ENCODE peak calls at places on chromosomes 5 and 9, in five cellular contexts. One of them, this sample, is unnamed. For H3K9me3 and H3K4me1, the result is how much of the 10 kb centered on the place peaks cover.

GRCh38 chr5:133750856-133751255 is 138.5 kb upstream of the FSTL4 start:
- DNase-seq in lower lobe of right lung: no peak
- DNase-seq in neuronal stem cell: no peak
- DNase-seq in colonic mucosa: no peak
- DNase-seq in PC-9: no peak
- DNase-seq in this sample: no peak

GRCh38 chr9:137611623-137612609 is 6.4 kb downstream of the ARRDC1 start:
- DNase-seq in PC-9: peak
- DNase-seq in colonic mucosa: peak
- DNase-seq in lower lobe of right lung: peak
- DNase-seq in neuronal stem cell: no peak
- DNase-seq in this sample: peak

GRCh38 chr9:114551750-114552685 is 35.6 kb upstream of the ATP6V1G1 start:
- DNase-seq in PC-9: peak
- DNase-seq in lower lobe of right lung: no peak
- DNase-seq in neuronal stem cell: no peak
- DNase-seq in colonic mucosa: peak
- DNase-seq in this sample: no peak

GRCh38 chr5:77852514-77853352 is 76.6 kb upstream of the TBCA start:
- DNase-seq in colonic mucosa: peak
- DNase-seq in neuronal stem cell: peak
- DNase-seq in lower lobe of right lung: no peak
- DNase-seq in PC-9: no peak
- DNase-seq in this sample: peak

GRCh38 chr9:31030741-31031202 is 1353.7 kb upstream of the ACO1 start:
- DNase-seq in neuronal stem cell: peak
- DNase-seq in colonic mucosa: no peak
- DNase-seq in lower lobe of right lung: no peak
- DNase-seq in PC-9: no peak
- DNase-seq in this sample: no peak

GRCh38 chr9:109910616-109911568 is 130.9 kb downstream of the PALM2AKAP2 start:
- DNase-seq in colonic mucosa: peak
- DNase-seq in PC-9: no peak
- DNase-seq in lower lobe of right lung: no peak
- DNase-seq in neuronal stem cell: no peak
- DNase-seq in this sample: no peak

GRCh38 chr9:81499021-81499454 is 190.3 kb downstream of the TLE1 start:
- DNase-seq in neuronal stem cell: no peak
- DNase-seq in colonic mucosa: no peak
- DNase-seq in PC-9: no peak
- DNase-seq in lower lobe of right lung: no peak
- DNase-seq in this sample: no peak

GRCh38 chr9:14314929-14315753 is 1.2 kb upstream of the NFIB start:
- DNase-seq in colonic mucosa: peak
- DNase-seq in lower lobe of right lung: peak
- DNase-seq in PC-9: peak
- DNase-seq in neuronal stem cell: peak
- DNase-seq in this sample: peak

GRCh38 chr9:122474561-122474960 is 3.2 kb downstream of the OR1J1 start:
- DNase-seq in colonic mucosa: no peak
- DNase-seq in lower lobe of right lung: no peak
- DNase-seq in neuronal stem cell: no peak
- DNase-seq in PC-9: no peak
- DNase-seq in this sample: no peak

GRCh38 chr9:122475717-122476116 is 2.0 kb downstream of the OR1J1 start:
- DNase-seq in PC-9: no peak
- DNase-seq in lower lobe of right lung: no peak
- DNase-seq in neuronal stem cell: no peak
- DNase-seq in colonic mucosa: no peak
- DNase-seq in this sample: no peak

GRCh38 chr9:122477346-122477745 is 380 bp downstream of the OR1J1 start:
- DNase-seq in lower lobe of right lung: no peak
- DNase-seq in PC-9: no peak
- DNase-seq in neuronal stem cell: no peak
- DNase-seq in colonic mucosa: no peak
- DNase-seq in this sample: no peak

GRCh38 chr9:122477826-122478225 is at the start of gene OR1J1:
- DNase-seq in colonic mucosa: no peak
- DNase-seq in lower lobe of right lung: no peak
- DNase-seq in PC-9: no peak
- DNase-seq in neuronal stem cell: no peak
- DNase-seq in this sample: no peak
- H3K9me3 ChIP-seq in colonic mucosa: under half
- H3K9me3 ChIP-seq in lower lobe of right lung: under half
- H3K9me3 ChIP-seq in PC-9: under half
- H3K9me3 ChIP-seq in neuronal stem cell: under half
- H3K9me3 ChIP-seq in this sample: under half

GRCh38 chr5:128083033-128083810 is at the start of gene SLC12A2:
- DNase-seq in neuronal stem cell: peak
- DNase-seq in lower lobe of right lung: peak
- DNase-seq in colonic mucosa: peak
- DNase-seq in PC-9: peak
- DNase-seq in this sample: peak
- H3K4me1 ChIP-seq in neuronal stem cell: under half
- H3K4me1 ChIP-seq in lower lobe of right lung: half or more
- H3K4me1 ChIP-seq in colonic mucosa: under half
- H3K4me1 ChIP-seq in PC-9: half or more
- H3K4me1 ChIP-seq in this sample: under half

GRCh38 chr5:99945706-99946442 is 589.3 kb upstream of the FAM174A start:
- DNase-seq in lower lobe of right lung: no peak
- DNase-seq in PC-9: no peak
- DNase-seq in neuronal stem cell: no peak
- DNase-seq in colonic mucosa: no peak
- DNase-seq in this sample: no peak
- H3K9me3 ChIP-seq in lower lobe of right lung: under half
- H3K9me3 ChIP-seq in PC-9: under half
- H3K9me3 ChIP-seq in neuronal stem cell: under half
- H3K9me3 ChIP-seq in colonic mucosa: under half
- H3K9me3 ChIP-seq in this sample: under half

GRCh38 chr5:177349762-177350161 is 1.7 kb downstream of the LMAN2 start:
- DNase-seq in neuronal stem cell: no peak
- DNase-seq in lower lobe of right lung: no peak
- DNase-seq in PC-9: no peak
- DNase-seq in colonic mucosa: no peak
- DNase-seq in this sample: no peak
- H3K4me1 ChIP-seq in neuronal stem cell: under half
- H3K4me1 ChIP-seq in lower lobe of right lung: under half
- H3K4me1 ChIP-seq in PC-9: under half
- H3K4me1 ChIP-seq in colonic mucosa: under half
- H3K4me1 ChIP-seq in this sample: under half